ENCODE peak calls at places on chromosomes 12 and 14, in eight cellular contexts. Q is body of pancreas, H is transverse colon, T is NB4, K is esophagus squamous epithelium, E is heart left ventricle, Y is A549, D is stomach. P is an unnamed sample.

GRCh38 chr14:20782280-20782890 is 1.3 kb downstream of the RNASE6 start:
- DNase-seq in Q (no peak), H (no peak), T (peak), K (no peak), E (no peak), Y (no peak), D (no peak), P (no peak)

GRCh38 chr12:69982081-69982480 is 157.1 kb downstream of the MYRFL start:
- DNase-seq in Q (no peak), H (no peak), T (no peak), K (no peak), E (no peak), Y (no peak), D (no peak), P (no peak)

GRCh38 chr14:65387628-65388027 is 24.9 kb upstream of the FUT8 start:
- DNase-seq in Q (no peak), H (no peak), T (no peak), K (no peak), E (no peak), Y (no peak), D (no peak), P (no peak)

GRCh38 chr12:28869197-28869596 is 279.9 kb upstream of the FAR2 start:
- DNase-seq in Q (no peak), H (no peak), T (no peak), K (no peak), E (no peak), Y (peak), D (no peak), P (no peak)

GRCh38 chr12:114686421-114687268 is 2.7 kb upstream of the TBX3 start:
- DNase-seq in Q (no peak), H (no peak), T (no peak), K (no peak), E (no peak), Y (no peak), D (no peak), P (no peak)

GRCh38 chr12:51678086-51678724 is 87.2 kb downstream of the SCN8A start:
- DNase-seq in Q (peak), H (peak), T (peak), K (no peak), E (no peak), Y (peak), D (peak), P (no peak)

GRCh38 chr12:90287585-90287984 is 578.9 kb upstream of the ATP2B1 start:
- DNase-seq in Q (no peak), H (no peak), T (peak), K (no peak), E (no peak), Y (no peak), D (no peak), P (no peak)

GRCh38 chr12:81257952-81258551 is 180.2 kb downstream of the ACSS3 start:
- DNase-seq in Q (no peak), H (no peak), T (peak), K (no peak), E (no peak), Y (peak), D (no peak), P (no peak)

GRCh38 chr12:64530566-64530965 is 78.6 kb downstream of the TBK1 start:
- DNase-seq in Q (no peak), H (no peak), T (no peak), K (no peak), E (no peak), Y (no peak), D (no peak), P (no peak)

DNA sequence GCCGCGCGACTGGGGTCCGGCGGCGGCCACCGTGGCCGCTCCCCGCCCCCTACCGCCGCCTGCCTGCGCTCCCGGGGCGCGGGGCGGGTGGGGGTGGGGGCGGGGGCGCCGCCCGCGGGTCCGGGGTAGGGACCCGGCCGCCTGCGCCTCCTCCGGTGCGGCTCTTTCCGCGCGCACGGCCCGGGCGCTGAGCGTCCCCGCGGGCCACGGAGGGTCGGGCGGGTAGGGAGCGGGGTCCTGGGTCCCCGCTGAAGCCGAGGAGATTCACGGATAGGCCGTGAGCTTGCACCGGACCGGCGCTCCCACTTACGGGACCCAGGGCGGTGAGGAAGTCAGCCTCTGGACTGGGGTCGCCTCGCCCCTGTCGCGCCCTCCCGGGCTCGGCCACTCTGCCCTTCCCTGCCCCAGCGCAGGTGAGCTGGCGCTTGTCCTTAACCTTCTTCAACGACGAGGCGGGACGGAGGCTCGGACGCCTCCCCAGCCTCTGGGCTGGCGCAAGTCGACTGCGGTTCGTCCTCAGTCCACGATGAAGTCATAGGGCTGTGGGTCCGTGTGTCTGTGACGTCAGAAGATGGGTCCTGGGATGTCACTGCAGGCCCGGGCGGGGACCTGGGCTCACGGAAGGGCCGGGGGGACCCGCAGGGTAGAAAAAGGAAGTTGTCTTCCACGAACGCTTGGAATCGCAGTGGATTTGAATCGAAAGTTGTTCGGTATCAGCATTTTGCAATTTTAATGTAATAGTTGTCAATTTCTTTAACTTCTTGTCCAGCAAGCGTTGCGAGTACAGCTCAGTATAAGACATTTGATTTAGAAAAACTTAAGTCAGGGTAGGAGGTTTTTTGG is 572 bp downstream of the FBXO34 start:
- DNase-seq in Q (peak), H (peak), T (peak), K (peak), E (peak), Y (peak), D (peak), P (peak)
- TF ChIP-seq POLR2A in Q (peak), H (peak), T (peak), K (no peak), E (no peak), Y (peak), D (no peak), P (no peak)

GRCh38 chr12:1591029-1591428 is 3.4 kb downstream of the FBXL14 start:
- DNase-seq in Q (no peak), H (peak), T (no peak), K (no peak), E (no peak), Y (peak), D (no peak), P (no peak)
- TF ChIP-seq CTCF in Q (no peak), H (peak), T (no peak), K (no peak), E (no peak), Y (no peak), D (no peak), P (no peak)

DNA sequence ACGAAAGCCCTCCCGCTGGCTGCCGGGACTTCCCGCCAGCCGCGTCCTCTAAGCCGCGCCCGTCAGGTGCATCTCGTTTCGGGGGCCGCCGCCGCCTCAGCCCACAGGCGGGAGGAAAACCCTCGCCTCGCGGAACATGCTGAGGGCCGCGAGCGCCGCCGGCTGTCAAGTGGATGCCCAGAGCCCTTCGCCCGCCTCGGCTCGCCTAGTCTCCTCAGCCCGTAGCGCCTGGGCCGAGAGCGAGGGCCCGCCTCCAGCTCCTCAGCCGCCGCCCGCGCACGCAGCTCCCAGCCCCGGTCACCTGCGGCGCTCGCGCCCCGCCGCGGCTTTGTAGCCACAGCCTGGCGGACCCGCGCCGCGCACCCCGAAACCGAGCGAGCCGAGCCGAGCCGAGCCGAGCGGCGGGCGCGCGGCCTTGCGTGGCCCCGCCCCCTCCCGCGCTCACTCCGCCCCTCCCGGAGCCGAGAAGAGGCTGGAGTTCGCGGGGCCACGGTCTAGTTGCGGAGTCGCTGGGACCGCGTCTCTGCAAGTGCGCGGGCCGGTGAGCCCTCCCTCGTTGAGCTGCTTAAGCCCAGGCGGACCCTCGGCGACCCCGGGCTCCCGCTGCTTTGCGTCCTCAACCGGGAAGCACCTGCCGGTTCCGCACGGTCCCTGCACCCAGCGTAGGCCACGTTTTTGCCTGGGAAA is at the start of gene EML5:
- DNase-seq in Q (peak), H (peak), T (peak), K (peak), E (peak), Y (peak), D (peak), P (peak)
- TF ChIP-seq POLR2A in Q (peak), H (no peak), T (no peak), K (no peak), E (no peak), Y (peak), D (no peak), P (no peak)

DNA sequence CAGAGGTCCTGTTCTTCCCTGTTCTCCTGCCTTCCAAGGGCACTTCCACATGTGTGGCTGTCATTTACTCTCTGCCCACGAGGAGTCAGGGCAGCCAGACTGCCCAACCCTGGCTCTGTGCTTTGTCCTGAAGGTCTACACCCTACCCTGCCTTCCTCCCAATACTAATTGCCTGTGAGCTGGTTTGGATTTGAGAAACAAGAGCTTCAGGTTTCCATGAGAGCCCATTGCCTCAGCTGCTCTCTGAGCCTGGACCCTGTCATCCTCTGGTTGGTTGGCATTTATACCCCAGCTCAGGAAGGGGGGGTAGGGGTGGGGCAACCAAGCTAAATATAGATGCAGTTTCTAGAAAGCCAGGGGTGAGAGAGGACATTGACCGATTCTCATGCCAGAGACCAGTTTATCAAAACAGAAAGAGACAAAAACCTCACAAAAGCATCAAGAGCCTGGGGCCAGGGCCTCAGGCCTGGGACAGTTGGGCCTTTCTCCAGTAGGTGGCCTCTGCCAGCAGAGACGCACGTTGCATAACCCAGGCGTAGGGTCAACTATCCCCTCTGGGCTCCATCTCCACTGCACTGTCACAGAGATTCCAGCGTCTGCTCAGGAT is 34.5 kb downstream of the VDR start:
- DNase-seq in Q (peak), H (peak), T (peak), K (no peak), E (peak), Y (peak), D (peak), P (no peak)
- TF ChIP-seq CTCF in Q (no peak), H (peak), T (peak), K (no peak), E (peak), Y (peak), D (peak), P (no peak)

GRCh38 chr14:81533536-81534343 is at the start of gene SEL1L:
- DNase-seq in Q (peak), H (peak), T (peak), K (peak), E (peak), Y (peak), D (peak), P (peak)
- TF ChIP-seq POLR2A in Q (peak), H (peak), T (peak), K (no peak), E (peak), Y (peak), D (peak), P (no peak)

DNA sequence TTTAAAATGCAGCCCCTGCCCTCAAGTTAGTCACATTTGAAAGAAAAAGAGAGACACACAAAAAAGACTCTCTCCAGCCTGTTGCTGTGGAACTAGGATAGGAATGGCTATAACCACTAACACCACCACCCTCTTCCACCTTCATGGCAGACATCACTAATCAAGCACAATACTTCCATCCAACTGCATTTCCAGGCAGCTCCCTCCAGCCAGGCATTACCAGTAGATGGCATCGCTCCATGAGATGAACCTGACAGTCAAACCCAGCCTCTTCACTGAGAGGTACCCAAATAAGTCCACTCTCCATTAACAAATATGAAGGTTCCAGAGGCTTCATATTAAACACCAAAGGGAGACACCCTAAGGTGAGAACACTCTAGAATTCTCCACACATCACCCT is 24.4 kb downstream of the SLC8B1 start:
- DNase-seq in Q (no peak), H (no peak), T (peak), K (no peak), E (no peak), Y (peak), D (no peak), P (no peak)
- TF ChIP-seq CTCF in Q (no peak), H (no peak), T (peak), K (no peak), E (no peak), Y (peak), D (no peak), P (no peak)

GRCh38 chr14:34875031-34875922 is at the start of gene BAZ1A:
- DNase-seq in Q (peak), H (peak), T (peak), K (no peak), E (peak), Y (peak), D (peak), P (peak)
- TF ChIP-seq POLR2A in Q (peak), H (peak), T (peak), K (no peak), E (no peak), Y (peak), D (peak), P (peak)

GRCh38 chr12:47903927-47904646 is 707 bp downstream of the VDR start:
- DNase-seq in Q (peak), H (peak), T (peak), K (no peak), E (peak), Y (peak), D (peak), P (peak)

GRCh38 chr12:47902131-47902639 is 2.6 kb downstream of the VDR start:
- DNase-seq in Q (no peak), H (no peak), T (no peak), K (no peak), E (no peak), Y (no peak), D (no peak), P (no peak)

GRCh38 chr12:47905313-47905730 is 528 bp upstream of the VDR start:
- DNase-seq in Q (peak), H (peak), T (no peak), K (no peak), E (peak), Y (no peak), D (peak), P (peak)

GRCh38 chr12:47903151-47903611 is 1.6 kb downstream of the VDR start:
- DNase-seq in Q (peak), H (peak), T (peak), K (no peak), E (no peak), Y (no peak), D (peak), P (no peak)

GRCh38 chr12:47904647-47905312 is at the start of gene VDR:
- DNase-seq in Q (peak), H (peak), T (peak), K (no peak), E (peak), Y (peak), D (peak), P (peak)
- TF ChIP-seq CTCF in Q (no peak), H (no peak), T (peak), K (no peak), E (no peak), Y (no peak), D (no peak), P (no peak)

DNA sequence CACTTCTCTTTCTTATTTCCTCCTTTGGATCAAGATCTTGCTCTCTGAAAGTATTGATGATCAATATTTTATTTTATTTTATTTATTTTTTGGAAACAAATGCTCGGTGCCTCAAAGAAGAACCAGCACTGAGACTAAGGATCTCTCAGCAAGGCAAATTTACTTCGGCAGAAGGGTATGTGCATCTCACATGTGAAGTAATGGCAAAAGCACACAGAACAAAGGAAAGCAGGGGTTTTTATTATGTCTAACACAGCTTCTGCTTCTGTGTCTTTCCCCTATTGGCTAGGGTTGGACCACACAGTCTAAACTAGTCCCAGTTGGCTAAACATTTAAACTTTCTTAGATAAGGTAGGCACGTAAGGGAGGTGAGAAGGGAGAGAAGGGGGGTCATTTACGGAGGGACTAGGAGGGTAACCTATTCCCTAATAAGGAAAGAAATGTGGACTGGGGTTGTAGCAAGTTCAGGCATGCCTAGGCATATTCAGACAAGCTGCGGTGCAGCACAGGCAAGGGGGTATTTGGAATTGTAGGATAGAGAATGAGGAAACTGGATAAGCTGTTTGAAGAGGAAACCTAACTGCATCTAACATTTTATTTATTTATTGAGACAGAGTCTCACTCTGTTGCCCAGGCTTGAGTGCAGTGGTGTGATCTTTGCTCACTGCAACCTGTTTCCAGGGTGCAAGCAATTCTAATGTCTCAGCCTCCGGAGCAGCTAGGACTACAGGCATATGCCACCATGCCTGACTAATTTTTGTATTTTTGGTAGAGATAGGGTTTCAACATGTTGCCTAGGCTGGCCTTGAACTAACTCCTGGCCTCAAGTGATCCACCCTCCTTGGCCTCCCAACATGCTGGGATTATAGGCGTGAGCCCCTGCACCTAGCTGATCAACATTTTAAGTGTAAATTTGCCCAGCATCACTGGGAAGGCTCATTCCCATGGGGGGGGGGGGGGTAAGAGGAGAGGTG is 90.0 kb upstream of the EIF5 start:
- DNase-seq in Q (no peak), H (no peak), T (no peak), K (no peak), E (no peak), Y (peak), D (no peak), P (peak)
- TF ChIP-seq POLR2A in Q (no peak), H (no peak), T (no peak), K (no peak), E (no peak), Y (no peak), D (no peak), P (no peak)